ENCODE peak calls at places on chromosomes 2 and 18, in seven cellular contexts. D, V, M, Q, P, G and N are unnamed samples.

GRCh38 chr2:102155703-102156515 is 13.4 kb downstream of the IL1R1 start:
- DNase-seq in D (no peak), V (no peak), M (no peak), Q (no peak), P (no peak), G (peak), N (no peak)

GRCh38 chr2:226351711-226352110 is 447.9 kb downstream of the IRS1 start:
- DNase-seq in D (no peak), V (no peak), M (no peak), Q (no peak), P (no peak), G (no peak), N (no peak)

GRCh38 chr18:37385846-37386435 is 179.7 kb downstream of the CELF4 start:
- DNase-seq in D (peak), V (no peak), M (peak), Q (no peak), P (peak), G (no peak), N (no peak)

GRCh38 chr2:70248810-70249438 is 496 bp upstream of the TIA1 start:
- DNase-seq in D (peak), V (peak), M (peak), Q (peak), P (peak), G (peak), N (peak)

GRCh38 chr2:20574930-20575329 is 76.0 kb downstream of the HS1BP3 start:
- DNase-seq in D (no peak), V (no peak), M (no peak), Q (no peak), P (no peak), G (peak), N (no peak)

GRCh38 chr18:57841568-57841967 is 38.5 kb upstream of the ATP8B1 start:
- DNase-seq in D (no peak), V (peak), M (no peak), Q (no peak), P (no peak), G (no peak), N (no peak)

GRCh38 chr2:107685587-107685986 is 141.1 kb upstream of the RGPD4 start:
- DNase-seq in D (no peak), V (no peak), M (no peak), Q (no peak), P (no peak), G (no peak), N (no peak)

GRCh38 chr2:63661076-63661475 is 72.3 kb downstream of the MDH1 start:
- DNase-seq in D (no peak), V (no peak), M (peak), Q (no peak), P (no peak), G (no peak), N (no peak)

GRCh38 chr2:15561574-15562344 is 625 bp upstream of the NBAS start:
- DNase-seq in D (no peak), V (peak), M (peak), Q (peak), P (peak), G (no peak), N (peak)

GRCh38 chr2:134206573-134206972 is 47.3 kb upstream of the MGAT5 start:
- DNase-seq in D (no peak), V (peak), M (peak), Q (peak), P (no peak), G (no peak), N (no peak)

GRCh38 chr2:84152471-84152870 is 306.6 kb downstream of the SUCLG1 start:
- DNase-seq in D (no peak), V (no peak), M (no peak), Q (no peak), P (no peak), G (no peak), N (no peak)

GRCh38 chr2:134327367-134327766 is 73.5 kb downstream of the MGAT5 start:
- DNase-seq in D (no peak), V (no peak), M (peak), Q (no peak), P (no peak), G (no peak), N (no peak)

GRCh38 chr2:99088017-99088416 is 53.5 kb upstream of the C2orf15 start:
- DNase-seq in D (no peak), V (no peak), M (no peak), Q (no peak), P (no peak), G (no peak), N (no peak)

GRCh38 chr2:9092383-9093282 is 89.1 kb upstream of the MBOAT2 start:
- DNase-seq in D (no peak), V (no peak), M (no peak), Q (no peak), P (no peak), G (no peak), N (no peak)